ENCODE peak calls at places on chromosomes 13 and 19, in five cellular contexts. G, T, U, Q and X are unnamed samples.

GRCh38 chr19:30784850-30785459 is 412.8 kb downstream of the ZNF536 start:
- ATAC-seq in G (no peak), T (no peak), U (peak), Q (peak), X (no peak)

GRCh38 chr19:16328824-16329482 is 4.3 kb downstream of the KLF2 start:
- ATAC-seq in G (peak), T (no peak), U (peak), Q (peak), X (no peak)

GRCh38 chr19:55098716-55099556 is 18.5 kb downstream of the PPP1R12C start:
- ATAC-seq in G (no peak), T (peak), U (no peak), Q (peak), X (no peak)

GRCh38 chr19:3798137-3798536 is 12.0 kb upstream of the MATK start:
- ATAC-seq in G (no peak), T (no peak), U (no peak), Q (no peak), X (no peak)

GRCh38 chr13:71979616-71980015 is 112.6 kb upstream of the DACH1 start:
- ATAC-seq in G (peak), T (no peak), U (no peak), Q (peak), X (no peak)

GRCh38 chr13:40017662-40018262 is 362.3 kb downstream of the COG6 start:
- ATAC-seq in G (no peak), T (no peak), U (no peak), Q (no peak), X (no peak)

GRCh38 chr19:56107626-56108351 is 13.3 kb downstream of the ZNF787 start:
- ATAC-seq in G (no peak), T (no peak), U (no peak), Q (no peak), X (no peak)

GRCh38 chr13:49020940-49021548 is 45.3 kb downstream of the FNDC3A start:
- ATAC-seq in G (no peak), T (no peak), U (no peak), Q (no peak), X (no peak)

GRCh38 chr19:38917921-38918491 is 6.0 kb upstream of the CCER2 start:
- ATAC-seq in G (peak), T (peak), U (peak), Q (peak), X (no peak)

GRCh38 chr13:112990783-112991182 is 21.8 kb downstream of the MCF2L start:
- ATAC-seq in G (no peak), T (no peak), U (peak), Q (no peak), X (no peak)

GRCh38 chr19:33175886-33176669 is 18.1 kb upstream of the LRP3 start:
- ATAC-seq in G (peak), T (peak), U (peak), Q (peak), X (peak)

GRCh38 chr19:27909861-27910260 is 1303.1 kb downstream of the UQCRFS1 start:
- ATAC-seq in G (no peak), T (no peak), U (no peak), Q (no peak), X (no peak)

GRCh38 chr19:12841094-12841493 is 2.8 kb downstream of the MAST1 start:
- ATAC-seq in G (peak), T (no peak), U (peak), Q (no peak), X (no peak)

GRCh38 chr19:45276284-45276687 is 25.2 kb downstream of the MARK4 start:
- ATAC-seq in G (no peak), T (no peak), U (peak), Q (no peak), X (no peak)

GRCh38 chr13:24323036-24323738 is 13.8 kb downstream of the C1QTNF9 start:
- ATAC-seq in G (no peak), T (no peak), U (no peak), Q (peak), X (no peak)
- H3K27ac ChIP-seq in G (no peak), T (no peak), U (no peak), Q (no peak), X (no peak)

GRCh38 chr19:41352609-41353465 is 885 bp downstream of the TGFB1 start:
- ATAC-seq in G (peak), T (peak), U (peak), Q (peak), X (peak)
- TF ChIP-seq POLR2A in G (peak), T (no peak), U (peak), Q (peak), X (no peak)

DNA sequence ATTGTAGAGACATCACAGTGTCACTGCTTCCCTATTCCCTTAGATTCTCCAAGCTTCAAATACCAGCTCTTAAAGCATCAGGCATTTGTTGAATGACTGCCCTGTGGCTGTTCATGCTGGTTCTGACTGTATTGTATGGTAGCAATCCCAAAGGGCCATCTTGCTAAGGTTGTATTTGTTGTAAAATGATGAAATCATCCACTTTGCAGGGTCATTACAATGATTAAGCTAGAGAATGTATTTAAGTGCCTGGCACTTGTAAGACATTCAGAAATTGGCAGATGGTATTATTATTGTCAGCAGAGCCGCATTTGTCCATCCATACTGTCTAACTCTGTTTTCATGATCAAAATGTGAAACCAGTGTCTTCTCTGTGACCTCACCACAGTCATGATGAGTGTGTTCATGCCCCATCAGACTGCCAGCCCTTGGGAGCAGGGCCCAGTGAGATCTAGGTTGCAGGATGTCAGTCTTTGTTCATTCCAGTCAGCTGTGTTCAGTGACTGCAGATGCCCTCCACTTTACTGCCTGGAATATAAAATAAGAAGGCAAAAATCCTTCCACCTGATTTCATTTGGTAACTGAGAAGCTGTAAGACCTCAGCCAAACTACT is 86.1 kb downstream of the DHRS12 start:
- ATAC-seq in G (no peak), T (no peak), U (no peak), Q (no peak), X (no peak)
- TF ChIP-seq EP300 in G (no peak), T (no peak), U (no peak), Q (no peak), X (no peak)

GRCh38 chr13:28550721-28551497 is 56.0 kb upstream of the FLT1 start:
- ATAC-seq in G (no peak), T (no peak), U (no peak), Q (no peak), X (no peak)
- H3K27ac ChIP-seq in G (no peak), T (no peak), U (no peak), Q (no peak), X (no peak)

GRCh38 chr19:5291588-5292193 is 48.9 kb downstream of the PTPRS start:
- ATAC-seq in G (no peak), T (no peak), U (no peak), Q (no peak), X (no peak)

GRCh38 chr19:5293607-5294089 is 47.0 kb downstream of the PTPRS start:
- ATAC-seq in G (peak), T (no peak), U (no peak), Q (no peak), X (peak)

GRCh38 chr19:5292453-5292842 is 48.2 kb downstream of the PTPRS start:
- ATAC-seq in G (peak), T (peak), U (peak), Q (peak), X (no peak)

GRCh38 chr19:5294403-5295160 is 46.0 kb downstream of the PTPRS start:
- ATAC-seq in G (no peak), T (no peak), U (no peak), Q (no peak), X (no peak)

GRCh38 chr19:5292843-5293606 is 47.6 kb downstream of the PTPRS start:
- ATAC-seq in G (peak), T (peak), U (peak), Q (peak), X (peak)
- TF ChIP-seq POLR2A in G (no peak), T (peak), U (no peak), Q (peak), X (peak)

DNA sequence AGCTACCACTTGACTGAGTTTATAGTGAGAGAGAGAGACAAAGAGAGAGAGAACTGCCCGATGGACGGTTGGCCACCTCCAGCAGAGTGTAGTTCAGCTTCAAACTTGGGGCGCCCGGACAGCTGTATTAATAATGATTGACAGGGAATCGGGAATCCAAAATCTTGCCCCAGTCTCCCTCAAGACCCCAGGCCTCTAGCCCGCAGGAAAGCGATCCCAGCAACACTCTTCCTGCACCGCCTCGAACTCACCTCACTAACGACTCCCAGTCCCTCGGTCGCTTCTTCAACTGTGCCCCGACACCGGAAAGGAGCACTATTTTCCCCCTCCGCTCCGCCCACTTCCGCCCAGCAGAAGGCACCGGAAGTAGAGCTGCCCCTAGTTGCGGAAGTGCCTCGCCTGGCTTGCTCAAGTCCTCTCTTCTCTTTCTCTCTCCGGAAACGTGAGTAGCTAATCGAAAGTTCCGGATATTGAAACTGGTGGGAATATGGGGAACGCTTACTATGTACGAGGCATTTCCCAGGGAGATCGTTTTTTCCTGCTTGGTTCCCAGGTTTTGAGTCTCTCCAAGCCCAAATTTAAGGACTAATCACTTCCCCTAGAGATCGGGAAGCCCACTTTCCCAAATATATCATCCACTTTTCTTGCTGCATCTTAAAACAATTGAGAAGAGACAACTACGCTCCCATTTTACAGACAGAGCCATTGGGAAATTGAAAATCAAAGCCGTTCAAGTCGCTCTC is at the start of gene NOSIP:
- ATAC-seq in G (peak), T (peak), U (peak), Q (peak), X (peak)
- TF ChIP-seq EP300 in G (no peak), T (no peak), U (peak), Q (peak), X (no peak)

GRCh38 chr13:21046203-21046602 is 15.2 kb downstream of the LATS2 start:
- ATAC-seq in G (no peak), T (no peak), U (no peak), Q (no peak), X (no peak)
- H3K27ac ChIP-seq in G (no peak), T (no peak), U (no peak), Q (no peak), X (peak)